ENCODE peak calls at places on chromosomes 5 and 9, in six cellular contexts. R, T, J, W, D and Q are unnamed samples.

GRCh38 chr9:137970098-137970497 is 92.5 kb downstream of the CACNA1B start:
- DNase-seq in R (no peak), T (no peak), J (no peak), W (no peak), D (no peak), Q (no peak)

GRCh38 chr9:36793277-36793676 is 220.6 kb downstream of the MELK start:
- DNase-seq in R (no peak), T (no peak), J (no peak), W (peak), D (no peak), Q (no peak)

GRCh38 chr5:147479949-147480348 is 29.9 kb downstream of the DPYSL3 start:
- DNase-seq in R (no peak), T (no peak), J (no peak), W (peak), D (no peak), Q (no peak)

GRCh38 chr5:134077926-134078580 is 36.4 kb upstream of the TCF7 start:
- DNase-seq in R (no peak), T (no peak), J (no peak), W (no peak), D (no peak), Q (no peak)

GRCh38 chr5:68392608-68393007 is 177.1 kb downstream of the PIK3R1 start:
- DNase-seq in R (no peak), T (no peak), J (no peak), W (no peak), D (no peak), Q (no peak)

GRCh38 chr5:123659006-123659405 is 147.0 kb downstream of the CSNK1G3 start:
- DNase-seq in R (no peak), T (no peak), J (no peak), W (no peak), D (no peak), Q (no peak)

GRCh38 chr5:58993461-58993860 is 410.6 kb downstream of the RAB3C start:
- DNase-seq in R (no peak), T (no peak), J (no peak), W (no peak), D (no peak), Q (no peak)

GRCh38 chr5:135551593-135552447 is 16.1 kb upstream of the NEUROG1 start:
- DNase-seq in R (peak), T (peak), J (peak), W (peak), D (peak), Q (no peak)

GRCh38 chr9:130636648-130637020 is 27.8 kb upstream of the PRDM12 start:
- DNase-seq in R (no peak), T (no peak), J (no peak), W (no peak), D (no peak), Q (no peak)